ENCODE peak calls at places on chromosomes 1 and 21, in four cellular contexts. N, E, P and L are unnamed samples.

GRCh38 chr1:203286161-203286984 is 18.9 kb upstream of the BTG2 start:
- DNase-seq in P (no peak), N (no peak), E (no peak), L (no peak)

GRCh38 chr1:113058861-113059441 is 14.0 kb upstream of the LRIG2 start:
- DNase-seq in P (no peak), N (no peak), E (peak; percentile 54), L (no peak)

GRCh38 chr1:111758373-111758772 is 2.7 kb downstream of the DDX20 start:
- DNase-seq in N (no peak), E (no peak), P (no peak), L (peak; percentile 13)

GRCh38 chr1:100606438-100606837 is 68.5 kb downstream of the GPR88 start:
- DNase-seq in E (no peak), P (no peak), N (peak; percentile 22), L (peak; percentile 54)

GRCh38 chr21:42356680-42357079 is 5.9 kb upstream of the TFF2 start:
- DNase-seq in N (no peak), E (no peak), P (no peak), L (no peak)

GRCh38 chr21:41071410-41071809 is 96.5 kb upstream of the BACE2 start:
- DNase-seq in E (no peak), P (no peak), N (peak; percentile 76), L (no peak)

GRCh38 chr1:6870086-6870485 is 84.8 kb downstream of the CAMTA1 start:
- DNase-seq in N (no peak), P (no peak), E (no peak), L (no peak)

GRCh38 chr1:53264048-53264447 is 25.7 kb upstream of the MAGOH start:
- DNase-seq in E (no peak), P (no peak), N (no peak), L (no peak)

GRCh38 chr1:20551945-20552727 is at the start of gene FAM43B:
- DNase-seq in E (peak; percentile 57), N (peak; percentile 70), P (peak; percentile 88), L (peak; percentile 77)

GRCh38 chr1:12525311-12526181 is 92.5 kb downstream of the DHRS3 start:
- DNase-seq in P (peak; percentile 95), N (no peak), E (peak; percentile 39), L (peak; percentile 79)

GRCh38 chr1:198333744-198334143 is 176.9 kb downstream of the NEK7 start:
- DNase-seq in E (no peak), P (no peak), N (no peak), L (no peak)

GRCh38 chr1:114586513-114587047 is 5.2 kb upstream of the BCAS2 start:
- DNase-seq in P (no peak), E (no peak), N (no peak), L (no peak)

GRCh38 chr1:201877877-201878339 is 10.8 kb upstream of the SHISA4 start:
- DNase-seq in P (peak; percentile 40), N (peak; percentile 36), E (peak; percentile 60), L (peak; percentile 58)

GRCh38 chr1:176789571-176790090 is 326.7 kb downstream of the PAPPA2 start:
- DNase-seq in N (no peak), P (no peak), E (no peak), L (no peak)

GRCh38 chr21:20443558-20444155 is 554.6 kb upstream of the NCAM2 start:
- DNase-seq in P (no peak), N (no peak), E (peak; percentile 17), L (no peak)

GRCh38 chr1:159943908-159944622 is 1.3 kb downstream of the IGSF9 start:
- DNase-seq in E (no peak), P (no peak), N (no peak), L (no peak)

GRCh38 chr1:8435569-8436071 is 117.7 kb downstream of the SLC45A1 start:
- DNase-seq in E (no peak), N (no peak), P (no peak), L (no peak)

GRCh38 chr1:67818162-67818561 is 15.1 kb downstream of the GNG12 start:
- DNase-seq in E (no peak), N (no peak), P (no peak), L (no peak)

GRCh38 chr1:111219466-111220286 is 7.8 kb upstream of the CHI3L2 start:
- DNase-seq in P (no peak), E (no peak), N (no peak), L (no peak)

GRCh38 chr1:81549588-81550127 is 251.1 kb upstream of the ADGRL2 start:
- DNase-seq in E (no peak), P (peak; percentile 8), N (no peak), L (peak; percentile 8)

GRCh38 chr1:114388432-114389003 is 122.5 kb downstream of the TRIM33 start:
- DNase-seq in E (peak; percentile 63), N (no peak), P (no peak), L (no peak)

GRCh38 chr1:230067871-230068814 is 1.1 kb downstream of the GALNT2 start:
- DNase-seq in N (peak; percentile 47), E (peak; percentile 66), P (no peak), L (no peak)

GRCh38 chr1:11342677-11343076 is 69.7 kb downstream of the UBIAD1 start:
- DNase-seq in P (no peak), E (no peak), N (no peak), L (no peak)

GRCh38 chr1:43423672-43424550 is 29.8 kb downstream of the HYI start:
- DNase-seq in E (no peak), P (no peak), N (no peak), L (no peak)

GRCh38 chr1:154935749-154936415 is 637 bp downstream of the PMVK start:
- DNase-seq in P (no peak), N (no peak), E (no peak), L (no peak)

GRCh38 chr1:1421147-1421906 is at the start of gene ANKRD65:
- DNase-seq in N (peak; percentile 15), E (no peak), P (peak; percentile 74), L (no peak)

GRCh38 chr1:234845097-234845660 is 235.2 kb upstream of the IRF2BP2 start:
- DNase-seq in N (no peak), P (no peak), E (no peak), L (no peak)

GRCh38 chr1:29876902-29877301 is 640.6 kb downstream of the PTPRU start:
- DNase-seq in P (no peak), E (peak; percentile 21), N (peak; percentile 56), L (no peak)

GRCh38 chr1:230407351-230407750 is 18.8 kb downstream of the PGBD5 start:
- DNase-seq in P (no peak), E (no peak), N (no peak), L (peak; percentile 17)

GRCh38 chr1:216186131-216186530 is 237.1 kb downstream of the USH2A start:
- DNase-seq in N (no peak), P (no peak), E (no peak), L (no peak)

GRCh38 chr1:111955755-111956154 is 33.7 kb downstream of the KCND3 start:
- DNase-seq in P (no peak), E (no peak), N (no peak), L (no peak)

GRCh38 chr1:4734791-4735190 is 80.4 kb downstream of the AJAP1 start:
- DNase-seq in P (no peak), E (no peak), N (no peak), L (no peak)

GRCh38 chr1:216178266-216178665 is 245.0 kb downstream of the USH2A start:
- DNase-seq in E (no peak), P (no peak), N (no peak), L (no peak)

GRCh38 chr1:152000989-152001630 is 7.5 kb upstream of the S100A10 start:
- DNase-seq in E (no peak), N (no peak), P (no peak), L (no peak)

GRCh38 chr1:18907021-18907913 is 4.9 kb upstream of the ALDH4A1 start:
- DNase-seq in P (peak; percentile 40), N (peak; percentile 62), E (peak; percentile 82), L (peak; percentile 49)

GRCh38 chr1:27872802-27873665 is 690 bp downstream of the THEMIS2 start:
- DNase-seq in E (no peak), N (peak; percentile 40), P (no peak), L (no peak)

GRCh38 chr1:27868556-27868931 is 3.8 kb upstream of the THEMIS2 start:
- DNase-seq in P (no peak), N (no peak), E (no peak), L (no peak)

GRCh38 chr1:27872059-27872801 is at the start of gene THEMIS2:
- DNase-seq in P (no peak), N (peak; percentile 84), E (peak; percentile 94), L (peak; percentile 32)

GRCh38 chr1:27869719-27870085 is 2.6 kb upstream of the THEMIS2 start:
- DNase-seq in N (no peak), E (no peak), P (no peak), L (no peak)

GRCh38 chr1:27868932-27869718 is 3.2 kb upstream of the THEMIS2 start:
- DNase-seq in E (peak; percentile 54), N (no peak), P (no peak), L (no peak)
- TF ChIP-seq NR3C1 in E (no peak), N (no peak), P (no peak), L (no peak)

GRCh38 chr1:101902199-101902598 is 94.5 kb downstream of the OLFM3 start:
- DNase-seq in P (no peak), N (no peak), E (no peak), L (no peak)
- TF ChIP-seq NR3C1 in P (no peak), N (no peak), E (no peak), L (no peak)

DNA sequence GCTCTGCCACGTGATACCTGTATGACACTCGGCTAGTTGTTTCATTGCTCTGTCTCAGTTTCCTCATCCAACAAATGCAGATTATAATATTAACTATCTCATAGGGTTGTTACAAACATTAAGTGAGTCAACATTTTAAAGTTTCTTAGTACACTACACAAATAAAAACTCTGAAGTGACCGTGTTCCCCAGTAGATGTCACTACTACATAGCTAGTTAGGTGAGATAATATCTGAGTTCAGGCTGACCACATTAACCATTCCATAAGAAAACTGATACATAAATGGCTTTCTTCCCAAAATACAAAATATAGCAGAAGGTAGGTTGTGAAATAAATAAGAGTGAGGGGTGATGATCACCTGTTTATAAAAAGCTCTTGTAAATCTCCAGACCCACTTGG is 214.1 kb downstream of the NUF2 start:
- DNase-seq in N (no peak), E (no peak), P (no peak), L (peak; percentile 35)
- TF ChIP-seq NR3C1 in N (no peak), E (no peak), P (no peak), L (no peak)

DNA sequence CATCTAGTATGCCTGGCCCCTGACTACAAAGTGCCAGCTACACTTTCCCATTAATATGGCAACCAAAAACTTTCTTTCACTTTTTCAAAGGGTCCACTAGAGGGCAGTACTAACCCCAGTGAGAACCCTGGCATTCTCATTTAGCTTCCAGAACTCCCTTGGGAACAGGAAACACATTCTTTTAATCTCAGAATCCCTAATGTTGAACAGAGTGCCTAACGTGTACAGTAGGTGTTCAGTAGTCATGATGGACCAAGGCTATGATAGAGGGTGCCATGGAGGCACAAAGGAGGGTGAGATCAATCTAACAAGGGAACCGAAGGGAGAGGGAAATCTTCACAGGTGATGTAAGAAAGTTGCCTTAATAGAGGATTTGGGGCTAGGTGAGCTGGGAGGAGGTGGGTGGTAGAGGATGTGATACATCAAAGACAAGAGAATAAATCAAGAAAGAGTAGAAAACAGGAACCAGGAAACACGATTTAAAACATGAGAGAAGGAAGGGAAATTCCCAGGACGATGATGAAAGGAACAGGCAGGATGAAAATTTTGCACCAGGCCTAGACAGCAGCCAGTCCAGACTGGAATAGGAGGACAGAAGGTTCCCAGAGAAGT is 41.5 kb downstream of the NSL1 start:
- DNase-seq in P (peak; percentile 55), E (peak; percentile 64), N (no peak), L (peak; percentile 64)
- TF ChIP-seq NR3C1 in P (no peak), E (no peak), N (no peak), L (no peak)